ENCODE peak calls at places on chromosome 9, in four cellular contexts. P is RPMI8226, I is HCT116, Q is HEK293T. A is an unnamed sample.

GRCh38 chr9:136014928-136015633 is 53.9 kb upstream of the UBAC1 start:
- DNase-seq in P (no peak), I (no peak), Q (no peak), A (no peak)

GRCh38 chr9:71681708-71682268 is 86.5 kb downstream of the CEMIP2 start:
- DNase-seq in P (no peak), I (peak), Q (no peak), A (no peak)

GRCh38 chr9:135463140-135463539 is 16.4 kb upstream of the PPP1R26 start:
- DNase-seq in P (peak), I (peak), Q (no peak), A (no peak)

GRCh38 chr9:110180386-110180712 is 27.6 kb downstream of the C9orf152 start:
- DNase-seq in P (peak), I (no peak), Q (no peak), A (no peak)

GRCh38 chr9:122350577-122351355 is 20.1 kb upstream of the PTGS1 start:
- DNase-seq in P (peak), I (peak), Q (peak), A (peak)

GRCh38 chr9:110672873-110673508 is 4.4 kb downstream of the MUSK start:
- DNase-seq in P (no peak), I (no peak), Q (no peak), A (no peak)

GRCh38 chr9:107737987-107738743 is 248.6 kb upstream of the KLF4 start:
- DNase-seq in P (no peak), I (no peak), Q (no peak), A (peak)

GRCh38 chr9:68740561-68740960 is 35.5 kb downstream of the PIP5K1B start:
- DNase-seq in P (no peak), I (no peak), Q (no peak), A (no peak)

GRCh38 chr9:109349431-109349846 is 28.6 kb upstream of the EPB41L4B start:
- DNase-seq in P (no peak), I (no peak), Q (no peak), A (peak)

GRCh38 chr9:99305820-99306811 is 84.0 kb downstream of the SEC61B start:
- DNase-seq in P (no peak), I (no peak), Q (no peak), A (no peak)

GRCh38 chr9:133990366-133991210 is 1.5 kb downstream of the VAV2 start:
- DNase-seq in P (no peak), I (peak), Q (peak), A (peak)

GRCh38 chr9:133531293-133531692 is 3.2 kb upstream of the ADAMTSL2 start:
- DNase-seq in P (no peak), I (no peak), Q (no peak), A (no peak)

GRCh38 chr9:108108802-108109448 is 619.4 kb upstream of the KLF4 start:
- DNase-seq in P (no peak), I (no peak), Q (no peak), A (no peak)

GRCh38 chr9:79524266-79524665 is 47.5 kb upstream of the TLE4 start:
- DNase-seq in P (no peak), I (no peak), Q (no peak), A (no peak)

GRCh38 chr9:6931913-6932312 is 174.1 kb downstream of the KDM4C start:
- DNase-seq in P (no peak), I (peak), Q (no peak), A (no peak)

GRCh38 chr9:120841930-120842684 is 615 bp downstream of the PSMD5 start:
- DNase-seq in P (peak), I (no peak), Q (no peak), A (no peak)

GRCh38 chr9:134644715-134645606 is 3.4 kb downstream of the COL5A1 start:
- DNase-seq in P (peak), I (no peak), Q (no peak), A (no peak)

GRCh38 chr9:107147134-107147533 is 135.9 kb upstream of the RAD23B start:
- DNase-seq in P (no peak), I (no peak), Q (no peak), A (no peak)

GRCh38 chr9:135326141-135326540 is 153.4 kb upstream of the PPP1R26 start:
- DNase-seq in P (peak), I (no peak), Q (no peak), A (no peak)

GRCh38 chr9:82202808-82203207 is 214.2 kb downstream of the SPATA31D1 start:
- DNase-seq in P (no peak), I (no peak), Q (no peak), A (no peak)

GRCh38 chr9:113541019-113541900 is 77.7 kb downstream of the RGS3 start:
- DNase-seq in P (peak), I (peak), Q (peak), A (no peak)

GRCh38 chr9:137757613-137758029 is 120.0 kb upstream of the CACNA1B start:
- DNase-seq in P (no peak), I (peak), Q (no peak), A (no peak)

GRCh38 chr9:121388140-121388925 is 18.3 kb upstream of the STOM start:
- DNase-seq in P (no peak), I (no peak), Q (no peak), A (no peak)

GRCh38 chr9:81671880-81672280 is 17.5 kb downstream of the TLE1 start:
- DNase-seq in P (no peak), I (no peak), Q (no peak), A (peak)

GRCh38 chr9:74304598-74304997 is 192.5 kb upstream of the RORB start:
- DNase-seq in P (no peak), I (no peak), Q (no peak), A (no peak)

GRCh38 chr9:37390759-37391158 is 31.7 kb upstream of the GRHPR start:
- DNase-seq in P (peak), I (peak), Q (peak), A (no peak)

GRCh38 chr9:7171461-7171860 is 413.7 kb downstream of the KDM4C start:
- DNase-seq in P (no peak), I (no peak), Q (no peak), A (no peak)

GRCh38 chr9:127918201-127919107 is 1.6 kb upstream of the ST6GALNAC4 start:
- DNase-seq in P (peak), I (no peak), Q (no peak), A (no peak)

GRCh38 chr9:125805057-125805456 is 57.9 kb downstream of the PBX3 start:
- DNase-seq in P (no peak), I (no peak), Q (no peak), A (no peak)

GRCh38 chr9:137493163-137494103 is 34.3 kb upstream of the NSMF start:
- DNase-seq in P (no peak), I (no peak), Q (no peak), A (no peak)

GRCh38 chr9:93159601-93160418 is 24.1 kb upstream of the WNK2 start:
- DNase-seq in P (peak), I (peak), Q (peak), A (peak)

GRCh38 chr9:37329576-37329975 is 92.9 kb upstream of the GRHPR start:
- DNase-seq in P (peak), I (no peak), Q (no peak), A (peak)

GRCh38 chr9:69097053-69097452 is 61.5 kb downstream of the FXN start:
- DNase-seq in P (no peak), I (no peak), Q (no peak), A (no peak)

GRCh38 chr9:114779352-114779845 is 26.4 kb downstream of the TNFSF15 start:
- DNase-seq in P (no peak), I (peak), Q (no peak), A (peak)

GRCh38 chr9:6695121-6695814 is 49.7 kb upstream of the GLDC start:
- DNase-seq in P (no peak), I (no peak), Q (no peak), A (no peak)

GRCh38 chr9:114053246-114054005 is 24.7 kb downstream of the AMBP start:
- DNase-seq in P (no peak), I (no peak), Q (no peak), A (no peak)

GRCh38 chr9:95107976-95108375 is 209.5 kb downstream of the FANCC start:
- DNase-seq in P (no peak), I (no peak), Q (no peak), A (no peak)

A was measured in NCI-H1092 treated with DMSO at 0.1 percent for 48 hours.